ENCODE peak calls at places on chromosomes 4 and X, in five cellular contexts. One of them, this sample, is unnamed. For H3K36me3 and H3K4me1, the result is how much of the 10 kb centered on the place peaks cover.

GRCh38 chr4:2292679-2293108 is 30.8 kb upstream of the MXD4 start:
- DNase-seq in aorta: peak
- DNase-seq in OCI-LY7: no peak
- DNase-seq in heart left ventricle: no peak
- DNase-seq in GM23248: peak
- DNase-seq in this sample: no peak

GRCh38 chrX:24306430-24306829 is 7.4 kb downstream of the SUPT20HL2 start:
- DNase-seq in aorta: no peak
- DNase-seq in OCI-LY7: peak
- DNase-seq in GM23248: no peak
- DNase-seq in heart left ventricle: no peak
- DNase-seq in this sample: no peak

GRCh38 chrX:134746379-134746723 is 88.1 kb upstream of the PLAC1 start:
- DNase-seq in heart left ventricle: no peak
- DNase-seq in aorta: no peak
- DNase-seq in OCI-LY7: no peak
- DNase-seq in GM23248: no peak
- DNase-seq in this sample: no peak

GRCh38 chr4:142408003-142408441 is 438.1 kb downstream of the INPP4B start:
- DNase-seq in OCI-LY7: no peak
- DNase-seq in GM23248: peak
- DNase-seq in heart left ventricle: no peak
- DNase-seq in aorta: no peak
- DNase-seq in this sample: no peak

GRCh38 chr4:8594097-8595038 is 1.8 kb downstream of the CPZ start:
- DNase-seq in OCI-LY7: peak
- DNase-seq in aorta: no peak
- DNase-seq in heart left ventricle: peak
- DNase-seq in GM23248: peak
- DNase-seq in this sample: no peak

GRCh38 chr4:165006886-165007285 is 24.9 kb upstream of the TRIM60 start:
- DNase-seq in OCI-LY7: no peak
- DNase-seq in heart left ventricle: no peak
- DNase-seq in aorta: no peak
- DNase-seq in GM23248: no peak
- DNase-seq in this sample: no peak

GRCh38 chr4:609400-610050 is 15.8 kb upstream of the PDE6B start:
- DNase-seq in OCI-LY7: no peak
- DNase-seq in aorta: peak
- DNase-seq in heart left ventricle: no peak
- DNase-seq in GM23248: no peak
- DNase-seq in this sample: no peak

GRCh38 chr4:168335621-168336020 is 17.1 kb upstream of the DDX60 start:
- DNase-seq in aorta: no peak
- DNase-seq in OCI-LY7: no peak
- DNase-seq in heart left ventricle: no peak
- DNase-seq in GM23248: no peak
- DNase-seq in this sample: no peak

GRCh38 chrX:41921492-41922124 is 1.7 kb downstream of the CASK start:
- DNase-seq in OCI-LY7: peak
- DNase-seq in heart left ventricle: no peak
- DNase-seq in GM23248: peak
- DNase-seq in aorta: no peak
- DNase-seq in this sample: no peak

GRCh38 chr4:174248407-174248806 is 35.1 kb downstream of the FBXO8 start:
- DNase-seq in heart left ventricle: no peak
- DNase-seq in GM23248: no peak
- DNase-seq in aorta: no peak
- DNase-seq in OCI-LY7: no peak
- DNase-seq in this sample: no peak

GRCh38 chrX:101493225-101493624 is 8.0 kb downstream of the ARMCX4 start:
- DNase-seq in heart left ventricle: no peak
- DNase-seq in OCI-LY7: no peak
- DNase-seq in aorta: no peak
- DNase-seq in GM23248: no peak
- DNase-seq in this sample: no peak
- H3K36me3 ChIP-seq in heart left ventricle: under half
- H3K36me3 ChIP-seq in OCI-LY7: under half
- H3K36me3 ChIP-seq in aorta: under half
- H3K36me3 ChIP-seq in GM23248: under half
- H3K36me3 ChIP-seq in this sample: under half

GRCh38 chr4:140363051-140363450 is 10.4 kb upstream of the SCOC start:
- DNase-seq in aorta: no peak
- DNase-seq in OCI-LY7: no peak
- DNase-seq in heart left ventricle: no peak
- DNase-seq in GM23248: no peak
- DNase-seq in this sample: no peak
- H3K27ac ChIP-seq in aorta: no peak
- H3K27ac ChIP-seq in OCI-LY7: no peak
- H3K27ac ChIP-seq in heart left ventricle: no peak
- H3K27ac ChIP-seq in GM23248: no peak
- H3K27ac ChIP-seq in this sample: no peak

GRCh38 chr4:151690164-151690856 is 70.5 kb downstream of the GATB start:
- DNase-seq in aorta: no peak
- DNase-seq in OCI-LY7: no peak
- DNase-seq in GM23248: peak
- DNase-seq in heart left ventricle: no peak
- DNase-seq in this sample: no peak

GRCh38 chr4:151688785-151689043 is 72.1 kb downstream of the GATB start:
- DNase-seq in heart left ventricle: no peak
- DNase-seq in OCI-LY7: no peak
- DNase-seq in GM23248: no peak
- DNase-seq in aorta: no peak
- DNase-seq in this sample: no peak

GRCh38 chr4:151689211-151689991 is 71.4 kb downstream of the GATB start:
- DNase-seq in OCI-LY7: no peak
- DNase-seq in aorta: no peak
- DNase-seq in GM23248: no peak
- DNase-seq in heart left ventricle: no peak
- DNase-seq in this sample: no peak

GRCh38 chr4:151687021-151687640 is 73.7 kb downstream of the GATB start:
- DNase-seq in heart left ventricle: no peak
- DNase-seq in GM23248: no peak
- DNase-seq in aorta: no peak
- DNase-seq in OCI-LY7: no peak
- DNase-seq in this sample: no peak

DNA sequence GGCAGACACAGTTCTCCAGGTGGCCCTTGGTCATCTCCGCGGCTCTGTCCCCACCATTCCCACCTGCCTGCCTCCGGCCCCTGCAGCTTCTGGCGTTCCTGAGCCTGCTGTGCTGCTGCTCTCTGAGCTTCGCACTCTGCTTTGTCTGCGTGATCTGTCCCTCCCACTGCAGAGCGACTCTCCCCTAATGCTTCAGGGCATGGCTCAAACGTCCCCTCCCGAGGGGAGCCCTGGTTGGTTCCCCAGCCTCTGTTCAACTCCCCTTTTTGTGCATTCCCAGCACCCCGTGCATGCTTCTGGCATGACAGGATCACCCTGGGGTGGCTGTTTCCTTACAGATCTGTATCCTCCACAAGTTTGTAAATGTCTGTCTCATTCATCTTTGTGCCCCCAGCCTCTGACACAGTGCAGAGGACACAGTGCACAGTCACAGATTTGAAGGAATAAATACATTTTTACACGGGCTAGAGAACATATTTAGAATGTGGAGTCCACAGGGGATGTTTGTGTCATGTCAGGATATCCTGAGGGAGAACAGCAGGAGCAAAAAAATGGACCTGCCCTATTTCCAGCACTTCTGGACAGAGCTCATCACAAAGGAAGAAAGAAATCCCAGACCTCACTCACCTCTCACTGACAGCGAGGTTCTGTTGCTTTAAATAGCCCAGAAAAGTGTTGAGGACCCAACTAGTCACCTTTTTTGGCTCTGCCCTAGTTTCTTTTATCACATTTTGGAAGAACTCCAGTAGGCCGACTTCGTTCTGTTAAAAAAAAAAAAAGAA is 72.6 kb downstream of the GATB start:
- DNase-seq in GM23248: peak
- DNase-seq in aorta: no peak
- DNase-seq in OCI-LY7: no peak
- DNase-seq in heart left ventricle: no peak
- DNase-seq in this sample: no peak
- H3K4me1 ChIP-seq in GM23248: under half
- H3K4me1 ChIP-seq in aorta: under half
- H3K4me1 ChIP-seq in OCI-LY7: under half
- H3K4me1 ChIP-seq in heart left ventricle: half or more
- H3K4me1 ChIP-seq in this sample: under half

GRCh38 chr4:97691111-97691605 is 452.1 kb downstream of the STPG2 start:
- DNase-seq in GM23248: no peak
- DNase-seq in heart left ventricle: no peak
- DNase-seq in aorta: no peak
- DNase-seq in OCI-LY7: no peak
- DNase-seq in this sample: no peak
- H3K36me3 ChIP-seq in GM23248: under half
- H3K36me3 ChIP-seq in heart left ventricle: under half
- H3K36me3 ChIP-seq in aorta: under half
- H3K36me3 ChIP-seq in OCI-LY7: under half
- H3K36me3 ChIP-seq in this sample: under half

GRCh38 chrX:22128961-22129360 is 96.8 kb downstream of the PHEX start:
- DNase-seq in GM23248: peak
- DNase-seq in OCI-LY7: no peak
- DNase-seq in heart left ventricle: no peak
- DNase-seq in aorta: no peak
- DNase-seq in this sample: no peak
- H3K27ac ChIP-seq in GM23248: no peak
- H3K27ac ChIP-seq in OCI-LY7: no peak
- H3K27ac ChIP-seq in heart left ventricle: no peak
- H3K27ac ChIP-seq in aorta: no peak
- H3K27ac ChIP-seq in this sample: no peak

GRCh38 chrX:103398321-103398937 is 22.1 kb downstream of the BEX3 start:
- DNase-seq in aorta: no peak
- DNase-seq in OCI-LY7: no peak
- DNase-seq in heart left ventricle: no peak
- DNase-seq in GM23248: peak
- DNase-seq in this sample: no peak
- H3K4me1 ChIP-seq in aorta: under half
- H3K4me1 ChIP-seq in OCI-LY7: under half
- H3K4me1 ChIP-seq in heart left ventricle: under half
- H3K4me1 ChIP-seq in GM23248: under half
- H3K4me1 ChIP-seq in this sample: under half